ENCODE peak calls at places on chromosomes 3 and 15, in five cellular contexts. B is RWPE1; Y is T-helper 9 cell; W is stimulated activated effector memory CD8-positive, alpha-beta T cell treated with anti-CD3 and anti-CD28 coated beads, Interleukin-12 subunit alpha, Interleukin-12 subunit beta, amount 100 ng/mL, for 72 hours; P is activated naive CD4-positive, alpha-beta T cell treated with anti-CD3 and anti-CD28 coated beads for 36 hours. L is an unnamed sample.

GRCh38 chr15:93028111-93028631 is 60.8 kb downstream of the RGMA start:
- DNase-seq in B (no peak), Y (no peak), W (no peak), P (no peak), L (no peak)

GRCh38 chr3:115146032-115146417 is 1.1 kb downstream of the ZBTB20 start:
- DNase-seq in B (peak), Y (peak), W (peak), P (peak), L (no peak)

GRCh38 chr3:14640157-14640562 is 11.4 kb upstream of the CCDC174 start:
- DNase-seq in B (peak), Y (no peak), W (no peak), P (no peak), L (no peak)

GRCh38 chr15:91942676-91943417 is 89.3 kb downstream of the SLCO3A1 start:
- DNase-seq in B (peak), Y (peak), W (peak), P (peak), L (no peak)

GRCh38 chr15:70065006-70065722 is 32.6 kb downstream of the TLE3 start:
- DNase-seq in B (no peak), Y (no peak), W (no peak), P (no peak), L (no peak)

GRCh38 chr15:100107151-100107550 is 234.6 kb downstream of the ADAMTS17 start:
- DNase-seq in B (no peak), Y (no peak), W (no peak), P (no peak), L (no peak)

GRCh38 chr15:63019539-63020109 is 22.9 kb upstream of the TPM1 start:
- DNase-seq in B (peak), Y (no peak), W (no peak), P (no peak), L (no peak)

GRCh38 chr15:83733206-83733605 is 79.3 kb downstream of the ADAMTSL3 start:
- DNase-seq in B (peak), Y (no peak), W (no peak), P (no peak), L (no peak)

GRCh38 chr3:151537751-151538150 is 76.9 kb upstream of the IGSF10 start:
- DNase-seq in B (no peak), Y (no peak), W (no peak), P (no peak), L (no peak)

GRCh38 chr3:189488241-189488767 is 142.9 kb upstream of the TP63 start:
- DNase-seq in B (peak), Y (no peak), W (no peak), P (no peak), L (no peak)

GRCh38 chr3:51388286-51389029 is 2.6 kb upstream of the RBM15B start:
- DNase-seq in B (no peak), Y (no peak), W (peak), P (no peak), L (no peak)

GRCh38 chr15:58649175-58649574 is 100.3 kb downstream of the ADAM10 start:
- DNase-seq in B (no peak), Y (no peak), W (no peak), P (no peak), L (no peak)

GRCh38 chr15:84590406-84590805 is 10.4 kb upstream of the ZSCAN2 start:
- DNase-seq in B (no peak), Y (no peak), W (no peak), P (no peak), L (no peak)

GRCh38 chr3:180430896-180431295 is 171.1 kb upstream of the TTC14 start:
- DNase-seq in B (peak), Y (no peak), W (no peak), P (no peak), L (no peak)

L was measured in T-helper 2 cell.